ENCODE peak calls at places on chromosomes 16 and 17, in eight cellular contexts. D is neural progenitor cell; T is AG09319; X is NCI-H1436; K is testis; J is fibroblast of lung; Y is activated CD4-positive, alpha-beta T cell treated with anti-CD3 and anti-CD28 coated beads, Interleukin-2, amount 10 ng/mL, durations not matched to agents 7 days and 5 days; G is anterior cingulate cortex. F is an unnamed sample.
A peak's percentile ranks its signal among the peaks of the same experiment; 100 is the strongest.

GRCh38 chr16:86707171-86707570 is 128.8 kb downstream of the FOXL1 start:
- DNase-seq in D (no peak), T (no peak), X (no peak), K (no peak), J (no peak), Y (no peak), G (no peak), F (no peak)

GRCh38 chr16:67441289-67441753 is 10.4 kb downstream of the HSD11B2 start:
- DNase-seq in D (no peak), T (no peak), X (peak; percentile 13), K (no peak), J (no peak), Y (no peak), G (no peak), F (peak; percentile 94)

GRCh38 chr17:41687828-41688640 is 651 bp upstream of the EIF1 start:
- DNase-seq in D (no peak), T (no peak), X (peak; percentile 79), K (peak; percentile 77), J (no peak), Y (peak; percentile 73), G (no peak), F (peak; percentile 75)

GRCh38 chr17:50026901-50027638 is 28.8 kb upstream of the ITGA3 start:
- DNase-seq in D (peak; percentile 76), T (peak; percentile 58), X (peak; percentile 77), K (peak; percentile 90), J (peak; percentile 78), Y (peak; percentile 74), G (peak; percentile 62), F (peak; percentile 49)

GRCh38 chr17:36602030-36602737 is 801 bp downstream of the MRM1 start:
- DNase-seq in D (peak; percentile 42), T (no peak), X (no peak), K (no peak), J (no peak), Y (peak; percentile 18), G (no peak), F (no peak)

GRCh38 chr16:87417511-87417910 is 25.4 kb downstream of the MAP1LC3B start:
- DNase-seq in D (no peak), T (no peak), X (no peak), K (no peak), J (no peak), Y (no peak), G (no peak), F (no peak)

GRCh38 chr16:48014349-48015135 is 141.3 kb downstream of the ABCC12 start:
- DNase-seq in D (peak; percentile 52), T (no peak), X (no peak), K (no peak), J (no peak), Y (no peak), G (no peak), F (no peak)

GRCh38 chr16:3098459-3099394 is at the start of gene ZSCAN10:
- DNase-seq in D (peak; percentile 35), T (no peak), X (no peak), K (no peak), J (no peak), Y (no peak), G (no peak), F (no peak)

GRCh38 chr17:50534222-50534978 is 1.9 kb downstream of the EPN3 start:
- DNase-seq in D (peak; percentile 55), T (no peak), X (no peak), K (no peak), J (no peak), Y (no peak), G (no peak), F (no peak)

GRCh38 chr16:51012396-51012795 is 138.7 kb downstream of the SALL1 start:
- DNase-seq in D (no peak), T (no peak), X (no peak), K (no peak), J (no peak), Y (no peak), G (no peak), F (no peak)

F was measured in COR-L47.